ENCODE peak calls at places on chromosomes 5 and 9, in nine cellular contexts. B, Q, X, C, D, A, V, J and L are unnamed samples.

GRCh38 chr5:97266576-97266975 is 83.5 kb upstream of the RIOK2 start:
- DNase-seq in Q (no peak), X (no peak), B (peak), V (no peak), A (no peak), D (no peak), C (no peak), J (no peak), L (no peak)

GRCh38 chr5:179190851-179191505 is 130.8 kb downstream of the ZNF354C start:
- DNase-seq in D (no peak), V (no peak), B (peak), Q (no peak), A (no peak), C (no peak), X (no peak), J (no peak), L (no peak)

GRCh38 chr5:103519550-103519949 is 43.0 kb downstream of the NUDT12 start:
- DNase-seq in X (no peak), D (no peak), C (no peak), B (no peak), Q (peak), A (no peak), V (no peak), J (no peak), L (no peak)

GRCh38 chr9:88799706-88800682 is 191.3 kb upstream of the S1PR3 start:
- DNase-seq in Q (peak), C (no peak), A (no peak), B (no peak), X (peak), J (no peak), V (no peak), D (no peak), L (no peak)

GRCh38 chr5:97499605-97500004 is 316.6 kb upstream of the RIOK2 start:
- DNase-seq in B (no peak), X (no peak), C (no peak), Q (no peak), A (no peak), D (no peak), J (no peak), V (no peak), L (no peak)

GRCh38 chr5:155004138-155004744 is 9.3 kb upstream of the KIF4B start:
- DNase-seq in D (peak), X (no peak), C (no peak), B (no peak), J (no peak), V (peak), Q (peak), A (peak), L (no peak)

GRCh38 chr5:95446560-95447221 is 55.5 kb downstream of the FAM81B start:
- DNase-seq in B (no peak), A (no peak), C (no peak), D (no peak), Q (no peak), V (no peak), X (no peak), J (no peak), L (no peak)

GRCh38 chr9:68685770-68686169 is 19.3 kb upstream of the PIP5K1B start:
- DNase-seq in X (peak), C (no peak), J (no peak), A (peak), Q (peak), V (peak), B (no peak), D (peak), L (no peak)

GRCh38 chr5:1011226-1011631 is 2.6 kb downstream of the NKD2 start:
- DNase-seq in J (no peak), X (peak), A (peak), Q (peak), V (no peak), B (peak), C (peak), D (peak), L (no peak)

GRCh38 chr9:104872959-104873850 is 54.8 kb downstream of the ABCA1 start:
- DNase-seq in X (no peak), B (peak), D (no peak), A (no peak), Q (peak), C (no peak), V (no peak), J (no peak), L (no peak)

GRCh38 chr9:94945191-94946144 is 219.0 kb downstream of the AOPEP start:
- DNase-seq in B (peak), V (no peak), J (no peak), Q (no peak), X (no peak), A (no peak), C (no peak), D (no peak), L (no peak)

GRCh38 chr5:34894716-34895115 is 20.6 kb downstream of the RAD1 start:
- DNase-seq in B (no peak), V (no peak), A (no peak), D (no peak), Q (no peak), C (no peak), J (no peak), X (no peak), L (no peak)

GRCh38 chr5:675876-676698 is 17.1 kb downstream of the TPPP start:
- DNase-seq in X (no peak), C (no peak), A (peak), D (peak), Q (no peak), V (no peak), J (no peak), B (peak), L (no peak)

GRCh38 chr5:38905516-38905915 is 59.7 kb downstream of the OSMR start:
- DNase-seq in D (no peak), J (no peak), Q (no peak), V (no peak), C (no peak), B (no peak), X (no peak), A (no peak), L (no peak)

GRCh38 chr5:15105799-15106393 is 234.3 kb upstream of the ANKH start:
- DNase-seq in X (peak), D (peak), A (peak), V (peak), B (no peak), C (peak), J (no peak), Q (peak), L (peak)

GRCh38 chr5:22250528-22250927 is 602.6 kb downstream of the CDH12 start:
- DNase-seq in D (no peak), Q (no peak), C (no peak), V (no peak), B (no peak), J (no peak), X (no peak), A (no peak), L (no peak)

GRCh38 chr5:110088676-110089436 is 399.1 kb downstream of the MAN2A1 start:
- DNase-seq in J (no peak), B (no peak), Q (no peak), X (no peak), D (no peak), V (no peak), C (no peak), A (no peak), L (peak)

GRCh38 chr5:111572561-111572960 is 60.2 kb upstream of the STARD4 start:
- DNase-seq in D (no peak), J (no peak), V (no peak), Q (no peak), X (no peak), A (no peak), C (no peak), B (no peak), L (peak)

GRCh38 chr5:157558089-157558595 is 17.4 kb downstream of the ADAM19 start:
- DNase-seq in C (no peak), V (no peak), J (no peak), B (no peak), Q (no peak), X (no peak), D (no peak), A (no peak), L (no peak)

GRCh38 chr5:123294544-123294943 is 128.7 kb downstream of the CEP120 start:
- DNase-seq in J (no peak), Q (no peak), D (no peak), X (no peak), C (no peak), V (no peak), A (no peak), B (no peak), L (no peak)

DNA sequence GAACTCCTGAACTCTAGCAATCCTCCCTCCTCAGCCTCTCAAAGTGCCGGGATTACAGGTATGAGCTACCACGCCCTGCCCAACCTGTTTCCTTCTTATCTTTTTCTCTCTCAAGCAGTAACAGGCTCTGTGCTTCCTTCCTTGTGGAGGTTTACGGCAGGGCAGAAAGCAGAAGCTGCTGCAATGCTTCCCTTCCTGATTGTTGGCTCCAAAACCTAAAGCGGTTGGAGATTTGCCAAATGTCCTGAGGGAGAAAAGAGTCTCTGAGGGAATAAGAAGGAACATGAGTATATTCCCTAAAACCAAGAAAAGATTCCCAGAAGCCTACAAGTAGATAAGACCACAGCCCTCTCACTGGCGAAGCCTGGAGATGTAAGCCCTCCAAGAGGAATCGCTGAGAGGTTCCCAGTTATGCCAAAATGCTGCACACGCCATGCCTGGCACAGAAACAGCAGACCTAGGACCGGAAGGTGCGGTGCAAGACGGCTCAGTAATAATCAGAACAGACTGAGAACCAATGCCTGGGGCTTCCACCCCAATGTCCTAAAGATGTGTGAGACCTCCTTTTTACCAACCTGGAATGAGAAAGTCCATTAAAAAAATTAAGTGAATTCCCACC is 73.2 kb downstream of the APTX start:
- DNase-seq in C (no peak), B (no peak), D (no peak), Q (no peak), A (no peak), V (no peak), X (no peak), J (no peak), L (no peak)
- TF ChIP-seq POLR2AphosphoS5 in C (no peak), B (no peak), D (no peak), Q (no peak), A (no peak), V (no peak), X (no peak), J (no peak), L (no peak)

GRCh38 chr5:25060575-25060974 is 415.8 kb upstream of the CDH10 start:
- DNase-seq in A (no peak), D (no peak), V (no peak), X (no peak), J (no peak), B (no peak), C (no peak), Q (no peak), L (no peak)
- TF ChIP-seq POLR2AphosphoS5 in A (no peak), D (no peak), V (no peak), X (no peak), J (no peak), B (no peak), C (no peak), Q (no peak), L (no peak)

GRCh38 chr5:55911784-55912653 is 60.9 kb downstream of the IL31RA start:
- DNase-seq in V (no peak), A (no peak), Q (no peak), B (no peak), J (no peak), D (no peak), X (no peak), C (no peak), L (no peak)

GRCh38 chr5:55914971-55915370 is 63.8 kb downstream of the IL31RA start:
- DNase-seq in V (no peak), C (no peak), X (no peak), B (no peak), D (no peak), Q (no peak), J (no peak), A (peak), L (no peak)

GRCh38 chr5:55913396-55914140 is 62.4 kb downstream of the IL31RA start:
- DNase-seq in C (no peak), V (no peak), A (peak), D (no peak), X (no peak), Q (no peak), J (no peak), B (no peak), L (no peak)

GRCh38 chr5:55915783-55916182 is 64.6 kb downstream of the IL31RA start:
- DNase-seq in V (no peak), D (no peak), X (no peak), A (peak), B (no peak), C (no peak), Q (no peak), J (no peak), L (no peak)

GRCh38 chr5:55914141-55914413 is 62.9 kb downstream of the IL31RA start:
- DNase-seq in D (no peak), B (no peak), J (no peak), A (peak), C (no peak), V (no peak), X (no peak), Q (no peak), L (no peak)
- TF ChIP-seq POLR2AphosphoS5 in D (no peak), B (no peak), J (no peak), A (no peak), C (no peak), V (no peak), X (no peak), Q (no peak), L (no peak)

GRCh38 chr9:124877383-124877782 is 15.5 kb downstream of the ARPC5L start:
- DNase-seq in J (no peak), B (no peak), V (no peak), A (no peak), Q (no peak), D (no peak), C (no peak), X (no peak), L (no peak)
- TF ChIP-seq POLR2AphosphoS5 in J (no peak), B (no peak), V (peak), A (no peak), Q (no peak), D (no peak), C (no peak), X (no peak), L (no peak)

DNA sequence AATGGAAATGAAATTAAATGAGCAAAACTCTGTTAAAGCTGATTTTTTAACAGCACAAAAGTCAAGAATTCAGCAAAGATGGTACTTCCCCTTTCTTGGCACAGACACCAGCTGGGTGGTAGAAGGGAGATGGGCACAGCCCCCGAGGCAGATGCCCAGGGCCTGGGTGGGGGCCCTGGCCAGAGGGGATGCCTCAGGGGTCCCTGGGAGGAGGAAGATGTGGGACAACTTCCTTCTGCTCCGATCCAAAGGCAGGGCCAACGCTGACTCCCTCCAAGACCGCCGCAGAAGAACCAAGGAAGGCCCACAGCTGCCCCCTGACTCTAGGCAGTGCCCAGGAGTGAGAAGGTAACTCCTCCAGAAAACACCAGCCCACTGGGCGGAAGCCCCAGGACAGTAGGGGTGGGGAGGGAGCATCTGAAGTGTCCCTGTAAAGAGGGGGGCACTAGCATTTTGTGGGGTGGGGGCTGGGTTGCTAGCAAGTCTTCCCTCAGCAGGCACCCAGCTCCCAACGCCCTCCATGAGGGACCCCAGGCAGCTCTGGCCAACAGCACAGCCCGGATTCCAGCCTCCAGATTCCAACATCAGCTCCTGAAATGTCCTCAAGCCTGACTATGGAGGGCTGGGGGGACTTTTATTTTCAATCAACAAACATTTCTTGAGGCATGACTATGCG is 4.9 kb downstream of the NACC2 start:
- DNase-seq in X (no peak), D (no peak), J (no peak), V (no peak), Q (no peak), A (peak), C (no peak), B (peak), L (no peak)
- TF ChIP-seq POLR2AphosphoS5 in X (no peak), D (no peak), J (no peak), V (no peak), Q (no peak), A (no peak), C (no peak), B (no peak), L (no peak)

GRCh38 chr9:121294866-121295661 is 27.1 kb downstream of the GSN start:
- DNase-seq in V (no peak), C (no peak), B (peak), J (no peak), D (peak), Q (no peak), A (no peak), X (no peak), L (no peak)
- TF ChIP-seq POLR2AphosphoS5 in V (no peak), C (no peak), B (peak), J (peak), D (peak), Q (no peak), A (no peak), X (no peak), L (peak)

DNA sequence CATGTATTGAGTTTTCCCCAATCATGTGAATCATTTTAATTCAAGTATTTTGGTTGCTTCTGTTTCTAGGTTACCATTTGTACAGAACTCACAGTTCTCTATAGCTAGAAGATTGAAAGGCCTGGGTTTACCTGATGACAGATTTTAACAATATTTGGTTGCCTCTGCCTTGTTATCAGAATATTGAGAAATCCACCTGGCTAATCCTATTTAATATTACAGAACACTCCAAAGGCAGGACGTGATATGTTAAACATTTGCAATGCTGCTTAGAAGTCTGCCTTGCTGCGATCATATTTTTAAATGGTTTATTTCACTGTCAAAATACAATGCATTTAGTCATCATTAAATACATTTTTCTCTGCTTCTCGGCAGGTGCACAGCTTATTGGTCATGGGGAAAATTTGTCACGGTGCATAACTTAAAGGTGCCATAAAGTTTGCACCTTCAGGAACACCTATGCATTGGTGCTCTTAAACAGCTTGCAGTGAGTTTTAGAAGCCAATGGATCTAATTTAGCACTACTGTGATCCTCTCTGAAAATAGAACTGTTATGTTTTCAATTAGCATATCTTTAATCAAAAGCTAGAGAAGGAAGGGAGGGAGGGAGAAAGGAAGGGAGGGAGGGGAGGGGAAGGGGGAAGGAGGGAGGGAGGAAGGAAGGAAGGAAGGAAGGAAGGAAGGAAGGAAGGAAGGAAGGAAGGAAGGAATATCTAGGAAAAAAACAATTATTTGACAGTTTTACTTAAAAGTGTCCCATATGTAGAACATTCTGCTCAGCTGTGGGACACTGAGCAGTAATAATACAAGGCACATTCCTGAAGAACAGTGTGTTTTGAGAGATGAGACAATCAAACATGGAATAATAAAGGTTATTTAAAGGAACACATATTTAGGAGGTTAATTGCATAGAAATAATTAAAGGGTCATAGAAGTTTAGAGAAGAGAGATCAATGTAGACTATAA is 15.5 kb upstream of the DAPK1 start:
- DNase-seq in B (no peak), X (no peak), V (no peak), C (no peak), J (no peak), D (no peak), A (no peak), Q (no peak), L (no peak)
- TF ChIP-seq POLR2AphosphoS5 in B (no peak), X (no peak), V (no peak), C (no peak), J (no peak), D (no peak), A (no peak), Q (no peak), L (no peak)

GRCh38 chr5:173866249-173867172 is 21.6 kb upstream of the CPEB4 start:
- DNase-seq in J (no peak), B (peak), X (peak), C (no peak), V (no peak), A (no peak), Q (peak), D (no peak), L (no peak)
- TF ChIP-seq POLR2AphosphoS5 in J (no peak), B (no peak), X (peak), C (no peak), V (no peak), A (no peak), Q (no peak), D (no peak), L (no peak)

DNA sequence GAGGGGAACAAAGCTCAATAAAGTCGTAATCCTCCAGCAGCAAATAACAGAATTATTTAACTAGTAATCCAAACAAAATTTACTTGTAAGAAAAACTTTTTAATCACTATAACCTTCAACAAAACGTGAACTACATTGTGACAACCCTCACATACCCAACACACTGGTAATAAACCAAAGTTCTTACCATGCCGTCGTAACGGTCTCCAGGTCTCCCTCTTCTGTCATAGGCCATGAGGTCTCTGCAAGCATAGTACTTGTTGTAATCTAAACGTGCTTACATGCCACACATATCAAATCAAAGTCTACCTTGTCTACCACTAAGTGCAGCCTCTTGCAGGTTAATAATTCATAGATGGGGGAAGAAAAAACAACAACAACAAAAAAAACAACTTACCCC is 8.5 kb downstream of the HNRNPK start:
- DNase-seq in X (no peak), V (no peak), J (no peak), A (no peak), B (no peak), Q (no peak), C (no peak), D (no peak), L (no peak)
- TF ChIP-seq POLR2AphosphoS5 in X (no peak), V (no peak), J (no peak), A (peak), B (no peak), Q (no peak), C (no peak), D (no peak), L (no peak)